ENCODE peak calls at places on chromosome 17, in four cellular contexts. X is HepG2, P is GM12878, C is K562. L is an unnamed sample.
A peak's percentile ranks its signal among the peaks of the same experiment; 100 is the strongest.

GRCh38 chr17:27398691-27399090 is 57.6 kb upstream of the KSR1 start:
- DNase-seq in X (no peak), P (no peak), C (no peak), L (no peak)

GRCh38 chr17:50129303-50129945 is 536 bp downstream of the SAMD14 start:
- DNase-seq in P (no peak), C (no peak), X (no peak), L (peak; percentile 56)

GRCh38 chr17:73480740-73481139 is 163.5 kb downstream of the SDK2 start:
- DNase-seq in C (no peak), P (no peak), X (no peak), L (no peak)

GRCh38 chr17:73541561-73541981 is 102.7 kb downstream of the SDK2 start:
- DNase-seq in X (no peak), C (no peak), P (no peak), L (no peak)

GRCh38 chr17:9218068-9218635 is 196.8 kb downstream of the NTN1 start:
- DNase-seq in X (no peak), C (no peak), P (no peak), L (no peak)

GRCh38 chr17:30472238-30472890 is 4.8 kb upstream of the GOSR1 start:
- DNase-seq in C (no peak), P (no peak), X (no peak), L (no peak)

GRCh38 chr17:50956409-50956749 is 90.2 kb upstream of the TOB1 start:
- DNase-seq in C (no peak), X (no peak), P (no peak), L (no peak)

GRCh38 chr17:17849147-17849820 is 12.5 kb upstream of the SREBF1 start:
- DNase-seq in C (peak; percentile 74), P (peak; percentile 55), X (peak; percentile 66), L (no peak)

GRCh38 chr17:27494192-27495091 is 38.2 kb downstream of the KSR1 start:
- DNase-seq in P (no peak), X (peak; percentile 84), C (no peak), L (peak; percentile 64)

GRCh38 chr17:27569257-27569722 is 61.7 kb upstream of the LGALS9 start:
- DNase-seq in C (peak; percentile 93), X (no peak), P (no peak), L (peak; percentile 91)

GRCh38 chr17:35795007-35795870 is at the start of gene MMP28:
- DNase-seq in X (no peak), C (peak; percentile 43), P (no peak), L (peak; percentile 69)

GRCh38 chr17:53336281-53336680 is 486.4 kb upstream of the KIF2B start:
- DNase-seq in C (no peak), X (no peak), P (no peak), L (no peak)

GRCh38 chr17:63358111-63358839 is 87.8 kb downstream of the CYB561 start:
- DNase-seq in P (no peak), X (no peak), C (no peak), L (no peak)

GRCh38 chr17:871731-872517 is 89.8 kb downstream of the MRM3 start:
- DNase-seq in X (no peak), P (no peak), C (no peak), L (no peak)

GRCh38 chr17:66560691-66561090 is 258.3 kb downstream of the PRKCA start:
- DNase-seq in P (no peak), C (no peak), X (no peak), L (no peak)

GRCh38 chr17:36870618-36871002 is 66.7 kb upstream of the LHX1 start:
- DNase-seq in P (no peak), C (no peak), X (no peak), L (peak; percentile 36)

GRCh38 chr17:74427048-74427762 is 4.7 kb upstream of the GPRC5C start:
- DNase-seq in P (no peak), C (no peak), X (peak; percentile 92), L (peak; percentile 36)

GRCh38 chr17:77131919-77132318 is 8.8 kb upstream of the SEC14L1 start:
- DNase-seq in X (peak; percentile 78), P (no peak), C (no peak), L (no peak)

GRCh38 chr17:21204923-21205322 is 9.0 kb downstream of the TMEM11 start:
- DNase-seq in X (no peak), P (no peak), C (no peak), L (no peak)

GRCh38 chr17:40430272-40431230 is 12.7 kb upstream of the IGFBP4 start:
- DNase-seq in X (no peak), C (no peak), P (no peak), L (no peak)

GRCh38 chr17:68401288-68401687 is 56.0 kb downstream of the WIPI1 start:
- DNase-seq in X (no peak), C (no peak), P (no peak), L (no peak)

GRCh38 chr17:16873654-16874035 is 98.3 kb downstream of the TNFRSF13B start:
- DNase-seq in X (no peak), P (no peak), C (no peak), L (no peak)

GRCh38 chr17:61396586-61397085 is 3.0 kb upstream of the TBX2 start:
- DNase-seq in P (no peak), C (no peak), X (no peak), L (no peak)

GRCh38 chr17:27418366-27418615 is 38.0 kb upstream of the KSR1 start:
- DNase-seq in P (no peak), C (no peak), X (no peak), L (no peak)

GRCh38 chr17:46733837-46734516 is 84.5 kb downstream of the WNT3 start:
- DNase-seq in X (no peak), C (no peak), P (no peak), L (no peak)

GRCh38 chr17:19271751-19272357 is 34.7 kb downstream of the EPN2 start:
- DNase-seq in C (no peak), X (no peak), P (no peak), L (no peak)

GRCh38 chr17:51119415-51120356 is 982 bp downstream of the SPAG9 start:
- DNase-seq in C (peak; percentile 68), X (peak; percentile 65), P (no peak), L (peak; percentile 71)

GRCh38 chr17:40447148-40447644 is 3.9 kb downstream of the IGFBP4 start:
- DNase-seq in P (no peak), X (no peak), C (no peak), L (no peak)

GRCh38 chr17:7745748-7746470 is 28.4 kb downstream of the DNAH2 start:
- DNase-seq in C (peak; percentile 33), P (no peak), X (peak; percentile 61), L (no peak)

GRCh38 chr17:40086150-40087044 is 14.0 kb downstream of the NR1D1 start:
- DNase-seq in P (no peak), C (peak; percentile 77), X (peak; percentile 52), L (peak; percentile 90)

GRCh38 chr17:76720941-76721340 is 5.5 kb downstream of the JMJD6 start:
- DNase-seq in X (no peak), P (no peak), C (peak; percentile 16), L (no peak)

GRCh38 chr17:3712811-3713463 is 10.8 kb upstream of the HASPIN start:
- DNase-seq in C (peak; percentile 55), X (no peak), P (peak; percentile 37), L (no peak)
- TF ChIP-seq JUNB in C (no peak), X (no peak), P (no peak), L (no peak)

GRCh38 chr17:6712058-6712853 is 913 bp downstream of the SLC13A5 start:
- DNase-seq in P (no peak), X (peak; percentile 88), C (no peak), L (peak; percentile 78)
- TF ChIP-seq EZH2 in P (no peak), X (no peak), C (no peak), L (no peak)

GRCh38 chr17:78332530-78332929 is 27.3 kb downstream of the SOCS3 start:
- DNase-seq in P (no peak), X (no peak), C (no peak), L (no peak)
- TF ChIP-seq JUNB in P (no peak), X (no peak), C (no peak), L (no peak)

GRCh38 chr17:49015179-49015923 is 18.2 kb downstream of the IGF2BP1 start:
- DNase-seq in C (no peak), P (no peak), X (no peak), L (no peak)

GRCh38 chr17:49015924-49016774 is 19.0 kb downstream of the IGF2BP1 start:
- DNase-seq in X (no peak), P (no peak), C (no peak), L (no peak)

GRCh38 chr17:49016775-49017463 is 19.7 kb downstream of the IGF2BP1 start:
- DNase-seq in X (no peak), P (no peak), C (no peak), L (no peak)

GRCh38 chr17:49012893-49013255 is 15.7 kb downstream of the IGF2BP1 start:
- DNase-seq in P (no peak), X (no peak), C (no peak), L (peak; percentile 24)

GRCh38 chr17:49013311-49014205 is 16.4 kb downstream of the IGF2BP1 start:
- DNase-seq in P (no peak), X (no peak), C (no peak), L (peak; percentile 93)
- TF ChIP-seq EZH2 in P (no peak), X (no peak), C (no peak), L (no peak)

GRCh38 chr17:56935461-56935860 is 21.6 kb upstream of the TRIM25 start:
- DNase-seq in X (no peak), C (no peak), P (no peak), L (no peak)

GRCh38 chr17:56933868-56934267 is 20.0 kb upstream of the TRIM25 start:
- DNase-seq in X (no peak), C (no peak), P (no peak), L (no peak)

GRCh38 chr17:56933151-56933745 is 19.4 kb upstream of the TRIM25 start:
- DNase-seq in P (no peak), X (no peak), C (no peak), L (no peak)

GRCh38 chr17:56936697-56937322 is 23.0 kb upstream of the TRIM25 start:
- DNase-seq in C (no peak), X (no peak), P (no peak), L (no peak)

GRCh38 chr17:56934280-56934679 is 20.4 kb upstream of the TRIM25 start:
- DNase-seq in C (no peak), P (no peak), X (no peak), L (no peak)
- TF ChIP-seq JUNB in C (no peak), P (no peak), X (no peak), L (no peak)

GRCh38 chr17:2083613-2084128 is 28.8 kb downstream of the HIC1 start:
- DNase-seq in C (peak; percentile 38), P (peak; percentile 83), X (peak; percentile 47), L (no peak)
- TF ChIP-seq EZH2 in C (no peak), P (no peak), X (no peak), L (no peak)

GRCh38 chr17:59547131-59547915 is 18.1 kb upstream of the DHX40 start:
- DNase-seq in P (no peak), X (no peak), C (peak; percentile 29), L (peak; percentile 22)
- TF ChIP-seq JUNB in P (no peak), X (no peak), C (no peak), L (no peak)

DNA sequence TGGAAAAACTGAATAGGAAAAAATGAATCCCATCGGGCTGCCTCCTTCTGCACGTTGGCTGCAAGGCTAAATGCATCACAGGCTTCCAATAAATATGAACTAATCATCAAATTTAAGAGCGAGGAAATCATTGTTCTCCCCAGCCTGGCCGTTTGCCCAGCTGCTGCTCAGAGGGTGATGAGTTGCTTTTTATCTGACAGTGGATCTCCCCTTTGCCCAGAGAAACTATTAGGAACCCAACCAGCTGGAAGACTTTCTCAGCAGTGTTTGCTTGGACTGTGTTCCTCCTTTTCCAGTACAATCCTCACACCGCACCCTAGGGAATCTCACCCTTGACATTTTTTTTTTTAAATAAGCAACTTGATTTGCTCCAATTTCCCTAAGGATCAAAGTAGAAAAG is 149.7 kb downstream of the SOX9 start:
- DNase-seq in X (no peak), C (no peak), P (no peak), L (no peak)
- TF ChIP-seq EZH2 in X (no peak), C (no peak), P (no peak), L (no peak)

GRCh38 chr17:75489511-75489955 is 25.8 kb downstream of the CASKIN2 start:
- DNase-seq in C (no peak), X (no peak), P (no peak), L (no peak)
- TF ChIP-seq JUNB in C (no peak), X (no peak), P (no peak), L (no peak)